ENCODE peak calls at places on chromosomes 13 and 19, in nine cellular contexts. L is fibroblast of lung; N is endodermal cell; T is CD8-positive, alpha-beta T cell; R is stomach; D is ovary; V is left lung; E is body of pancreas; M is left ventricle myocardium inferior. J is an unnamed sample.
A peak's percentile ranks its signal among the peaks of the same experiment; 100 is the strongest.

GRCh38 chr13:51912091-51912490 is 50.3 kb downstream of the CCDC70 start:
- DNase-seq in L (peak; percentile 18), N (no peak), T (no peak), R (peak; percentile 50), D (no peak), V (no peak), E (peak; percentile 40), M (no peak), J (no peak)

GRCh38 chr13:60617863-60618733 is 221.1 kb downstream of the TDRD3 start:
- DNase-seq in L (peak; percentile 41), N (peak; percentile 77), T (no peak), R (no peak), D (no peak), V (no peak), E (no peak), M (no peak), J (no peak)

GRCh38 chr13:70310720-70311119 is 202.5 kb upstream of the KLHL1 start:
- DNase-seq in L (peak; percentile 13), N (peak; percentile 66), T (no peak), R (peak; percentile 39), D (no peak), V (no peak), E (peak; percentile 65), M (no peak), J (no peak)

GRCh38 chr19:19538767-19539166 is 702 bp downstream of the CILP2 start:
- DNase-seq in L (no peak), N (peak; percentile 64), T (no peak), R (no peak), D (no peak), V (no peak), E (no peak), M (no peak), J (no peak)

GRCh38 chr19:48461982-48462655 is 6.7 kb downstream of the KCNJ14 start:
- DNase-seq in L (no peak), N (peak; percentile 94), T (no peak), R (no peak), D (no peak), V (peak; percentile 73), E (no peak), M (no peak), J (no peak)

GRCh38 chr19:21434967-21435544 is 38.1 kb downstream of the ZNF493 start:
- DNase-seq in L (no peak), N (no peak), T (no peak), R (no peak), D (no peak), V (no peak), E (peak; percentile 32), M (no peak), J (no peak)

GRCh38 chr19:13070425-13071140 is 32.1 kb downstream of the LYL1 start:
- DNase-seq in L (no peak), N (no peak), T (no peak), R (no peak), D (no peak), V (no peak), E (no peak), M (no peak), J (no peak)

GRCh38 chr19:38862321-38863059 is 12.7 kb upstream of the HNRNPL start:
- DNase-seq in L (peak; percentile 29), N (no peak), T (no peak), R (no peak), D (no peak), V (no peak), E (peak; percentile 85), M (no peak), J (no peak)

GRCh38 chr19:14117668-14118164 is at the start of gene PRKACA:
- DNase-seq in L (peak; percentile 99), N (peak; percentile 99), T (peak; percentile 95), R (peak; percentile 99), D (peak; percentile 99), V (peak; percentile 99), E (peak; percentile 99), M (peak; percentile 99), J (peak; percentile 99)

GRCh38 chr19:14118165-14119051 is 846 bp upstream of the PRKACA start:
- DNase-seq in L (peak; percentile 64), N (no peak), T (no peak), R (peak; percentile 63), D (peak; percentile 89), V (peak; percentile 86), E (peak; percentile 90), M (peak; percentile 77), J (peak; percentile 89)

GRCh38 chr19:14116525-14116917 is 1.0 kb downstream of the PRKACA start:
- DNase-seq in L (no peak), N (no peak), T (no peak), R (no peak), D (no peak), V (no peak), E (no peak), M (no peak), J (no peak)

GRCh38 chr19:14115761-14116160 is 1.8 kb downstream of the PRKACA start:
- DNase-seq in L (no peak), N (no peak), T (no peak), R (no peak), D (no peak), V (no peak), E (no peak), M (no peak), J (no peak)

DNA sequence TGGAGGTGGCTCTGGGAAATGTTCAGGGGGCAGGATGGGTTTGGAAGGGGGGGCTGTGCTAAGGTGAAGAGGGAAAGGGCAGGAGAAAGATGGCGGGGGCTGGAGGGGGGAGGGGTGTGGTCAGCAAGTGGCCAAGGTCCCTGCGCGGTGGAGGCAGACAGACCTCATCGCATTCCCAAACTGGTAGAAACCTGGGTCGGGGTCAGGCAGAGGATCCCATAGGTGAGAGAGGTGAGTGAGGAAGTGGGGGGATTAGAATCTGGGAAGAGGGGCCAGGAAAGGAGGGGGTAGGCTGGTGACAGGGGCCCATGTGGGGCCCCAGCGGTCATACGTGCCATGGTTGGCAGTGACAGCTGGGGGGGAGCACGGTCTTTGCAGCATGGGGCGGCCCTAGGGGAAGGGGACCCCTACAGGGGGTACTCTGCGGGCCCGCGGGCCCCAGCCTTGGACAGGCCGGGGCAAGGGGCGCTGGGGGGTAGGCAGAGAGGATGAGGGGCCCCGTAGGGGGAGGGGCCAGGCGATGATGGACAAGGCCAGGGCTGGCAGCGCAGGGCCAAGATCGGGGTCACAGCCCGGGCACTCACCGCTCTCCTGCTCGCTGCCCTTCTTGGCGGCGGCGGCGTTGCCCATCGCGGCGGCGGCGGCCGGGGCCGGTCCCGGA is 514 bp downstream of the PRKACA start:
- DNase-seq in L (no peak), N (peak; percentile 57), T (no peak), R (no peak), D (peak; percentile 62), V (peak; percentile 86), E (peak; percentile 38), M (peak; percentile 42), J (peak; percentile 68)
- H3K4me1 ChIP-seq in L (peaks cover 30% of the 10 kb centered on the region), N (peaks cover 12% of the 10 kb centered on the region), T (peaks cover 48% of the 10 kb centered on the region), R (peaks cover 74% of the 10 kb centered on the region), D (peaks cover 30% of the 10 kb centered on the region), V (peaks cover 72% of the 10 kb centered on the region), E (peaks cover 61% of the 10 kb centered on the region), M (peaks cover 77% of the 10 kb centered on the region), J (no peaks in the 10 kb centered on the region)

GRCh38 chr19:1861599-1862031 is 1.8 kb downstream of the KLF16 start:
- DNase-seq in L (no peak), N (no peak), T (no peak), R (no peak), D (peak; percentile 44), V (no peak), E (no peak), M (no peak), J (no peak)

GRCh38 chr19:1863308-1863637 is at the start of gene KLF16:
- DNase-seq in L (no peak), N (no peak), T (no peak), R (no peak), D (no peak), V (no peak), E (no peak), M (no peak), J (no peak)

GRCh38 chr19:1862424-1863307 is 713 bp downstream of the KLF16 start:
- DNase-seq in L (no peak), N (peak; percentile 83), T (peak; percentile 40), R (no peak), D (peak; percentile 68), V (peak; percentile 89), E (no peak), M (no peak), J (peak; percentile 71)

GRCh38 chr19:1860821-1861598 is 2.4 kb downstream of the KLF16 start:
- DNase-seq in L (no peak), N (no peak), T (no peak), R (no peak), D (peak; percentile 57), V (no peak), E (no peak), M (no peak), J (peak; percentile 64)

DNA sequence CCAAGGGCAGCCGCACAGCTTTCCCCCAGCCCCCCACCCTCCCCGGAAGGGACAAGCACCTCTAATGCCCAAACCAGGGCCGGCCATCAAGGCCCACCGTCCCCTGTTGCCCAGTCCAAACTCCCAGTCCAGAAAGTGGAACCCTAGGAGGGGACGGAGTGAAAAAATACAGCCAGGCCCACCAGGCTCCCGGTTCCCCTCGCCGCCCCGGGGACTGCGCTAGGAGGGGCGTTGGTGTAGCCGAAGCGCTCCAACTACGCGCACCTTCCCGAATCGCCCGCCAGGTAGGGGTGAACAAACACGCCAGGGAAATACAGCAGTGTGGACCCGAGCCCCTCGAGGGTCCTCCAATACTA is 1.3 kb downstream of the KLF16 start:
- DNase-seq in L (no peak), N (peak; percentile 74), T (no peak), R (no peak), D (no peak), V (no peak), E (no peak), M (no peak), J (no peak)
- H3K4me1 ChIP-seq in L (peaks cover 27% of the 10 kb centered on the region), N (peaks cover 20% of the 10 kb centered on the region), T (peaks cover 61% of the 10 kb centered on the region), R (peaks cover 67% of the 10 kb centered on the region), D (peaks cover 22% of the 10 kb centered on the region), V (peaks cover 65% of the 10 kb centered on the region), E (peaks cover 60% of the 10 kb centered on the region), M (peaks cover 68% of the 10 kb centered on the region), J (no peaks in the 10 kb centered on the region)

GRCh38 chr19:6066661-6067646 is 43.3 kb downstream of the RFX2 start:
- DNase-seq in L (peak; percentile 92), N (peak; percentile 92), T (no peak), R (peak; percentile 92), D (peak; percentile 97), V (peak; percentile 87), E (peak; percentile 99), M (peak; percentile 93), J (peak; percentile 97)
- H3K4me1 ChIP-seq in L (peaks cover 17% of the 10 kb centered on the region), N (peaks cover 6% of the 10 kb centered on the region), T (peaks cover 20% of the 10 kb centered on the region), R (peaks cover 71% of the 10 kb centered on the region), D (peaks cover 18% of the 10 kb centered on the region), V (peaks cover 74% of the 10 kb centered on the region), E (peaks cover 36% of the 10 kb centered on the region), M (peaks cover 70% of the 10 kb centered on the region), J (peaks cover 11% of the 10 kb centered on the region)

DNA sequence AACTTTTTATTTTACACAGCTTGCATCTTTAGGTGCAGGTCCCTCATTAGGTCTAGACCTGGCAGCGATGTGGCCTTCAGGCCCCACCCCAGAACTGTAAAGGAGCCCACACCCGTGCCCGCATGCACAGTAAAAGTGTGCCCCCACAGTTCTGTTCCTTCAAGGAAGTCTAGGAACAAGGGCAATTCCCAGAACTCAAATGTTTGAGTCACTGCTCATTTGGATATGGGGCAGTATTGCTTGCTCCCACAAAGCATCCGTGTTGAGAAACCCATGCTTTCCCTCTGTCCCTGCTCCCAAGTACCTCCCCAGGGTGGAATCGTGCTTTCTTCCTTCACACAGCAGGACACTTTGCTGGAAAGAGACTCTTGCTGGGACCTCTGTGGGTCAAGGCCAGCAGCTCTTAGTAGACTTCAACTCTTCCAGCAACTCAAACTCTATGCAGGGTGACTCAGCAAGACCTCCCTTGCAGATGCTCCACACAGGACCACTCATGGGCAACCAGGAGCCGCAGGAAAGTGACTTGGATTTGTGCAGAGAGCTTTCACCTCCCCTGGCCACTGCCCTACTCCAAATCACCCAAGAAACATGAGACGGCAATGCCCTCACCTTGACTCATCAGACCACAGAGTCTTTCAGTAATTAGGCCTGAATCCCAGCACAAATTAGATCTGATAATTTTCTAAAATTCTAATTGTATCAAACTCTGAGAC is 12.3 kb downstream of the SLC7A1 start:
- DNase-seq in L (peak; percentile 91), N (peak; percentile 61), T (no peak), R (no peak), D (no peak), V (no peak), E (no peak), M (no peak), J (no peak)
- H3K4me1 ChIP-seq in L (peaks cover 5% of the 10 kb centered on the region), N (peaks cover 4% of the 10 kb centered on the region), T (no peaks in the 10 kb centered on the region), R (peaks cover 66% of the 10 kb centered on the region), D (peaks cover 14% of the 10 kb centered on the region), V (no peaks in the 10 kb centered on the region), E (peaks cover 59% of the 10 kb centered on the region), M (peaks cover 41% of the 10 kb centered on the region), J (no peaks in the 10 kb centered on the region)